ENCODE peak calls at places on chromosomes 13 and 19, in nine cellular contexts. One of them, this sample, is unnamed.

GRCh38 chr13:25192489-25192888 is 20.4 kb upstream of the AMER2 start:
- DNase-seq in skeletal muscle cell: no peak
- DNase-seq in memory B cell: no peak
- DNase-seq in left cardiac atrium: no peak
- DNase-seq in Kasumi-1: no peak
- DNase-seq in right lobe of liver: no peak
- DNase-seq in stimulated activated CD8-positive, alpha-beta memory T cell treated with anti-CD3 and anti-CD28 coated beads, Interleukin-7, amount 100 ng/mL, for 24 hours: no peak
- DNase-seq in NCI-H1105 treated with DMSO at 0.1 percent for 48 hours: no peak
- DNase-seq in NCI-H226: no peak
- DNase-seq in this sample: no peak

GRCh38 chr19:482186-483041 is 13.9 kb upstream of the MADCAM1 start:
- DNase-seq in right lobe of liver: no peak
- DNase-seq in NCI-H226: no peak
- DNase-seq in Kasumi-1: peak
- DNase-seq in memory B cell: no peak
- DNase-seq in skeletal muscle cell: no peak
- DNase-seq in left cardiac atrium: peak
- DNase-seq in NCI-H1105 treated with DMSO at 0.1 percent for 48 hours: no peak
- DNase-seq in stimulated activated CD8-positive, alpha-beta memory T cell treated with anti-CD3 and anti-CD28 coated beads, Interleukin-7, amount 100 ng/mL, for 24 hours: no peak
- DNase-seq in this sample: no peak

GRCh38 chr19:57570707-57571106 is 8.0 kb downstream of the ZNF416 start:
- DNase-seq in left cardiac atrium: no peak
- DNase-seq in NCI-H1105 treated with DMSO at 0.1 percent for 48 hours: no peak
- DNase-seq in stimulated activated CD8-positive, alpha-beta memory T cell treated with anti-CD3 and anti-CD28 coated beads, Interleukin-7, amount 100 ng/mL, for 24 hours: no peak
- DNase-seq in Kasumi-1: no peak
- DNase-seq in memory B cell: no peak
- DNase-seq in right lobe of liver: no peak
- DNase-seq in skeletal muscle cell: no peak
- DNase-seq in NCI-H226: no peak
- DNase-seq in this sample: no peak

GRCh38 chr13:87128006-87128405 is 543.2 kb upstream of the SLITRK5 start:
- DNase-seq in memory B cell: no peak
- DNase-seq in skeletal muscle cell: peak
- DNase-seq in NCI-H226: peak
- DNase-seq in left cardiac atrium: no peak
- DNase-seq in stimulated activated CD8-positive, alpha-beta memory T cell treated with anti-CD3 and anti-CD28 coated beads, Interleukin-7, amount 100 ng/mL, for 24 hours: no peak
- DNase-seq in right lobe of liver: no peak
- DNase-seq in Kasumi-1: no peak
- DNase-seq in NCI-H1105 treated with DMSO at 0.1 percent for 48 hours: peak
- DNase-seq in this sample: no peak

GRCh38 chr19:14164088-14164487 is 27.7 kb upstream of the ASF1B start:
- DNase-seq in skeletal muscle cell: no peak
- DNase-seq in left cardiac atrium: no peak
- DNase-seq in Kasumi-1: no peak
- DNase-seq in memory B cell: no peak
- DNase-seq in NCI-H1105 treated with DMSO at 0.1 percent for 48 hours: no peak
- DNase-seq in right lobe of liver: no peak
- DNase-seq in stimulated activated CD8-positive, alpha-beta memory T cell treated with anti-CD3 and anti-CD28 coated beads, Interleukin-7, amount 100 ng/mL, for 24 hours: no peak
- DNase-seq in NCI-H226: no peak
- DNase-seq in this sample: no peak

GRCh38 chr19:40662925-40663711 is 27.3 kb downstream of the NUMBL start:
- DNase-seq in NCI-H1105 treated with DMSO at 0.1 percent for 48 hours: peak
- DNase-seq in left cardiac atrium: peak
- DNase-seq in NCI-H226: peak
- DNase-seq in stimulated activated CD8-positive, alpha-beta memory T cell treated with anti-CD3 and anti-CD28 coated beads, Interleukin-7, amount 100 ng/mL, for 24 hours: peak
- DNase-seq in memory B cell: peak
- DNase-seq in Kasumi-1: peak
- DNase-seq in skeletal muscle cell: peak
- DNase-seq in right lobe of liver: peak
- DNase-seq in this sample: peak

GRCh38 chr13:74290324-74290773 is 156.1 kb upstream of the KLF12 start:
- DNase-seq in NCI-H226: peak
- DNase-seq in left cardiac atrium: no peak
- DNase-seq in NCI-H1105 treated with DMSO at 0.1 percent for 48 hours: peak
- DNase-seq in Kasumi-1: no peak
- DNase-seq in memory B cell: peak
- DNase-seq in stimulated activated CD8-positive, alpha-beta memory T cell treated with anti-CD3 and anti-CD28 coated beads, Interleukin-7, amount 100 ng/mL, for 24 hours: no peak
- DNase-seq in right lobe of liver: no peak
- DNase-seq in skeletal muscle cell: peak
- DNase-seq in this sample: no peak

GRCh38 chr13:33016414-33017409 is at the start of gene KL:
- DNase-seq in Kasumi-1: no peak
- DNase-seq in stimulated activated CD8-positive, alpha-beta memory T cell treated with anti-CD3 and anti-CD28 coated beads, Interleukin-7, amount 100 ng/mL, for 24 hours: no peak
- DNase-seq in skeletal muscle cell: no peak
- DNase-seq in NCI-H226: no peak
- DNase-seq in NCI-H1105 treated with DMSO at 0.1 percent for 48 hours: no peak
- DNase-seq in memory B cell: no peak
- DNase-seq in right lobe of liver: peak
- DNase-seq in left cardiac atrium: peak
- DNase-seq in this sample: peak

GRCh38 chr19:58296086-58296485 is 9.1 kb upstream of the ERVK3-1 start:
- DNase-seq in left cardiac atrium: no peak
- DNase-seq in skeletal muscle cell: no peak
- DNase-seq in Kasumi-1: no peak
- DNase-seq in NCI-H226: no peak
- DNase-seq in right lobe of liver: no peak
- DNase-seq in stimulated activated CD8-positive, alpha-beta memory T cell treated with anti-CD3 and anti-CD28 coated beads, Interleukin-7, amount 100 ng/mL, for 24 hours: no peak
- DNase-seq in NCI-H1105 treated with DMSO at 0.1 percent for 48 hours: no peak
- DNase-seq in memory B cell: no peak
- DNase-seq in this sample: no peak

GRCh38 chr13:100088648-100089601 is at the start of gene PCCA:
- DNase-seq in right lobe of liver: peak
- DNase-seq in NCI-H1105 treated with DMSO at 0.1 percent for 48 hours: peak
- DNase-seq in memory B cell: peak
- DNase-seq in left cardiac atrium: peak
- DNase-seq in skeletal muscle cell: peak
- DNase-seq in stimulated activated CD8-positive, alpha-beta memory T cell treated with anti-CD3 and anti-CD28 coated beads, Interleukin-7, amount 100 ng/mL, for 24 hours: peak
- DNase-seq in Kasumi-1: no peak
- DNase-seq in NCI-H226: peak
- DNase-seq in this sample: peak

GRCh38 chr13:44779085-44779484 is 203.0 kb upstream of the TSC22D1 start:
- DNase-seq in left cardiac atrium: no peak
- DNase-seq in right lobe of liver: no peak
- DNase-seq in stimulated activated CD8-positive, alpha-beta memory T cell treated with anti-CD3 and anti-CD28 coated beads, Interleukin-7, amount 100 ng/mL, for 24 hours: no peak
- DNase-seq in NCI-H1105 treated with DMSO at 0.1 percent for 48 hours: no peak
- DNase-seq in NCI-H226: no peak
- DNase-seq in memory B cell: no peak
- DNase-seq in Kasumi-1: no peak
- DNase-seq in skeletal muscle cell: no peak
- DNase-seq in this sample: no peak

GRCh38 chr13:111114362-111115050 is 604 bp upstream of the ARHGEF7 start:
- DNase-seq in stimulated activated CD8-positive, alpha-beta memory T cell treated with anti-CD3 and anti-CD28 coated beads, Interleukin-7, amount 100 ng/mL, for 24 hours: no peak
- DNase-seq in NCI-H1105 treated with DMSO at 0.1 percent for 48 hours: peak
- DNase-seq in left cardiac atrium: peak
- DNase-seq in memory B cell: peak
- DNase-seq in NCI-H226: no peak
- DNase-seq in Kasumi-1: no peak
- DNase-seq in skeletal muscle cell: no peak
- DNase-seq in right lobe of liver: peak
- DNase-seq in this sample: peak

GRCh38 chr13:31200636-31200970 is 828 bp downstream of the B3GLCT start:
- DNase-seq in NCI-H226: no peak
- DNase-seq in left cardiac atrium: peak
- DNase-seq in memory B cell: no peak
- DNase-seq in NCI-H1105 treated with DMSO at 0.1 percent for 48 hours: peak
- DNase-seq in stimulated activated CD8-positive, alpha-beta memory T cell treated with anti-CD3 and anti-CD28 coated beads, Interleukin-7, amount 100 ng/mL, for 24 hours: peak
- DNase-seq in Kasumi-1: peak
- DNase-seq in right lobe of liver: peak
- DNase-seq in skeletal muscle cell: no peak
- DNase-seq in this sample: peak

GRCh38 chr19:38650911-38651584 is 3.6 kb downstream of the ACTN4 start:
- DNase-seq in right lobe of liver: no peak
- DNase-seq in skeletal muscle cell: peak
- DNase-seq in left cardiac atrium: no peak
- DNase-seq in stimulated activated CD8-positive, alpha-beta memory T cell treated with anti-CD3 and anti-CD28 coated beads, Interleukin-7, amount 100 ng/mL, for 24 hours: no peak
- DNase-seq in memory B cell: no peak
- DNase-seq in Kasumi-1: no peak
- DNase-seq in NCI-H1105 treated with DMSO at 0.1 percent for 48 hours: no peak
- DNase-seq in NCI-H226: peak
- DNase-seq in this sample: no peak

GRCh38 chr19:53879145-53880037 is 2.6 kb upstream of the PRKCG start:
- DNase-seq in left cardiac atrium: peak
- DNase-seq in skeletal muscle cell: peak
- DNase-seq in stimulated activated CD8-positive, alpha-beta memory T cell treated with anti-CD3 and anti-CD28 coated beads, Interleukin-7, amount 100 ng/mL, for 24 hours: peak
- DNase-seq in Kasumi-1: peak
- DNase-seq in NCI-H1105 treated with DMSO at 0.1 percent for 48 hours: peak
- DNase-seq in NCI-H226: peak
- DNase-seq in right lobe of liver: peak
- DNase-seq in memory B cell: no peak
- DNase-seq in this sample: peak

GRCh38 chr13:30978981-30979956 is 46.8 kb downstream of the TEX26 start:
- DNase-seq in Kasumi-1: peak
- DNase-seq in NCI-H1105 treated with DMSO at 0.1 percent for 48 hours: peak
- DNase-seq in skeletal muscle cell: no peak
- DNase-seq in memory B cell: no peak
- DNase-seq in NCI-H226: no peak
- DNase-seq in right lobe of liver: peak
- DNase-seq in stimulated activated CD8-positive, alpha-beta memory T cell treated with anti-CD3 and anti-CD28 coated beads, Interleukin-7, amount 100 ng/mL, for 24 hours: peak
- DNase-seq in left cardiac atrium: peak
- DNase-seq in this sample: no peak

GRCh38 chr19:15398501-15399233 is 19.1 kb upstream of the AKAP8 start:
- DNase-seq in NCI-H226: no peak
- DNase-seq in stimulated activated CD8-positive, alpha-beta memory T cell treated with anti-CD3 and anti-CD28 coated beads, Interleukin-7, amount 100 ng/mL, for 24 hours: no peak
- DNase-seq in NCI-H1105 treated with DMSO at 0.1 percent for 48 hours: no peak
- DNase-seq in memory B cell: no peak
- DNase-seq in Kasumi-1: no peak
- DNase-seq in skeletal muscle cell: no peak
- DNase-seq in left cardiac atrium: no peak
- DNase-seq in right lobe of liver: no peak
- DNase-seq in this sample: no peak

GRCh38 chr13:20812890-20813289 is 39.1 kb upstream of the EEF1AKMT1 start:
- DNase-seq in right lobe of liver: no peak
- DNase-seq in skeletal muscle cell: no peak
- DNase-seq in left cardiac atrium: no peak
- DNase-seq in memory B cell: no peak
- DNase-seq in NCI-H226: no peak
- DNase-seq in NCI-H1105 treated with DMSO at 0.1 percent for 48 hours: no peak
- DNase-seq in stimulated activated CD8-positive, alpha-beta memory T cell treated with anti-CD3 and anti-CD28 coated beads, Interleukin-7, amount 100 ng/mL, for 24 hours: no peak
- DNase-seq in Kasumi-1: no peak
- DNase-seq in this sample: no peak

GRCh38 chr13:71540098-71540497 is 326.9 kb downstream of the DACH1 start:
- DNase-seq in left cardiac atrium: no peak
- DNase-seq in NCI-H226: no peak
- DNase-seq in NCI-H1105 treated with DMSO at 0.1 percent for 48 hours: peak
- DNase-seq in skeletal muscle cell: no peak
- DNase-seq in memory B cell: no peak
- DNase-seq in Kasumi-1: no peak
- DNase-seq in right lobe of liver: no peak
- DNase-seq in stimulated activated CD8-positive, alpha-beta memory T cell treated with anti-CD3 and anti-CD28 coated beads, Interleukin-7, amount 100 ng/mL, for 24 hours: no peak
- DNase-seq in this sample: no peak

GRCh38 chr13:112328936-112329335 is 47.2 kb upstream of the SPACA7 start:
- DNase-seq in NCI-H1105 treated with DMSO at 0.1 percent for 48 hours: no peak
- DNase-seq in NCI-H226: no peak
- DNase-seq in Kasumi-1: no peak
- DNase-seq in left cardiac atrium: no peak
- DNase-seq in stimulated activated CD8-positive, alpha-beta memory T cell treated with anti-CD3 and anti-CD28 coated beads, Interleukin-7, amount 100 ng/mL, for 24 hours: no peak
- DNase-seq in memory B cell: no peak
- DNase-seq in right lobe of liver: no peak
- DNase-seq in skeletal muscle cell: no peak
- DNase-seq in this sample: no peak

GRCh38 chr19:3880471-3881271 is at the start of gene ATCAY:
- DNase-seq in NCI-H226: no peak
- DNase-seq in Kasumi-1: no peak
- DNase-seq in NCI-H1105 treated with DMSO at 0.1 percent for 48 hours: peak
- DNase-seq in stimulated activated CD8-positive, alpha-beta memory T cell treated with anti-CD3 and anti-CD28 coated beads, Interleukin-7, amount 100 ng/mL, for 24 hours: no peak
- DNase-seq in skeletal muscle cell: no peak
- DNase-seq in left cardiac atrium: no peak
- DNase-seq in right lobe of liver: no peak
- DNase-seq in memory B cell: no peak
- DNase-seq in this sample: no peak

GRCh38 chr19:39941615-39942507 is 7.4 kb upstream of the FCGBP start:
- DNase-seq in skeletal muscle cell: peak
- DNase-seq in stimulated activated CD8-positive, alpha-beta memory T cell treated with anti-CD3 and anti-CD28 coated beads, Interleukin-7, amount 100 ng/mL, for 24 hours: no peak
- DNase-seq in left cardiac atrium: no peak
- DNase-seq in memory B cell: peak
- DNase-seq in Kasumi-1: peak
- DNase-seq in NCI-H1105 treated with DMSO at 0.1 percent for 48 hours: no peak
- DNase-seq in right lobe of liver: no peak
- DNase-seq in NCI-H226: no peak
- DNase-seq in this sample: no peak

GRCh38 chr19:47436712-47437401 is 17.5 kb upstream of the MEIS3 start:
- DNase-seq in NCI-H1105 treated with DMSO at 0.1 percent for 48 hours: peak
- DNase-seq in stimulated activated CD8-positive, alpha-beta memory T cell treated with anti-CD3 and anti-CD28 coated beads, Interleukin-7, amount 100 ng/mL, for 24 hours: peak
- DNase-seq in Kasumi-1: peak
- DNase-seq in NCI-H226: peak
- DNase-seq in skeletal muscle cell: no peak
- DNase-seq in memory B cell: peak
- DNase-seq in left cardiac atrium: peak
- DNase-seq in right lobe of liver: peak
- DNase-seq in this sample: peak

GRCh38 chr19:11204943-11205349 is 7.6 kb upstream of the KANK2 start:
- DNase-seq in stimulated activated CD8-positive, alpha-beta memory T cell treated with anti-CD3 and anti-CD28 coated beads, Interleukin-7, amount 100 ng/mL, for 24 hours: no peak
- DNase-seq in NCI-H226: peak
- DNase-seq in NCI-H1105 treated with DMSO at 0.1 percent for 48 hours: no peak
- DNase-seq in Kasumi-1: no peak
- DNase-seq in skeletal muscle cell: no peak
- DNase-seq in memory B cell: no peak
- DNase-seq in left cardiac atrium: peak
- DNase-seq in right lobe of liver: peak
- DNase-seq in this sample: peak

GRCh38 chr19:17616961-17617806 is 61.7 kb downstream of the COLGALT1 start:
- DNase-seq in skeletal muscle cell: no peak
- DNase-seq in right lobe of liver: no peak
- DNase-seq in stimulated activated CD8-positive, alpha-beta memory T cell treated with anti-CD3 and anti-CD28 coated beads, Interleukin-7, amount 100 ng/mL, for 24 hours: no peak
- DNase-seq in left cardiac atrium: no peak
- DNase-seq in NCI-H1105 treated with DMSO at 0.1 percent for 48 hours: no peak
- DNase-seq in NCI-H226: no peak
- DNase-seq in Kasumi-1: peak
- DNase-seq in memory B cell: no peak
- DNase-seq in this sample: no peak

GRCh38 chr13:45142440-45143345 is 22.4 kb downstream of the GTF2F2 start:
- DNase-seq in memory B cell: no peak
- DNase-seq in NCI-H226: no peak
- DNase-seq in left cardiac atrium: no peak
- DNase-seq in Kasumi-1: no peak
- DNase-seq in skeletal muscle cell: no peak
- DNase-seq in right lobe of liver: no peak
- DNase-seq in stimulated activated CD8-positive, alpha-beta memory T cell treated with anti-CD3 and anti-CD28 coated beads, Interleukin-7, amount 100 ng/mL, for 24 hours: no peak
- DNase-seq in NCI-H1105 treated with DMSO at 0.1 percent for 48 hours: no peak
- DNase-seq in this sample: no peak

GRCh38 chr19:39843919-39844793 is 2.0 kb downstream of the FBL start:
- DNase-seq in Kasumi-1: peak
- DNase-seq in NCI-H226: no peak
- DNase-seq in left cardiac atrium: no peak
- DNase-seq in memory B cell: peak
- DNase-seq in NCI-H1105 treated with DMSO at 0.1 percent for 48 hours: peak
- DNase-seq in right lobe of liver: no peak
- DNase-seq in stimulated activated CD8-positive, alpha-beta memory T cell treated with anti-CD3 and anti-CD28 coated beads, Interleukin-7, amount 100 ng/mL, for 24 hours: no peak
- DNase-seq in skeletal muscle cell: no peak
- DNase-seq in this sample: no peak

GRCh38 chr19:15331419-15332310 is 674 bp downstream of the BRD4 start:
- DNase-seq in stimulated activated CD8-positive, alpha-beta memory T cell treated with anti-CD3 and anti-CD28 coated beads, Interleukin-7, amount 100 ng/mL, for 24 hours: peak
- DNase-seq in memory B cell: peak
- DNase-seq in Kasumi-1: peak
- DNase-seq in right lobe of liver: peak
- DNase-seq in left cardiac atrium: peak
- DNase-seq in NCI-H1105 treated with DMSO at 0.1 percent for 48 hours: peak
- DNase-seq in NCI-H226: peak
- DNase-seq in skeletal muscle cell: no peak
- DNase-seq in this sample: peak

GRCh38 chr19:13817615-13818371 is 22.6 kb downstream of the ZSWIM4 start:
- DNase-seq in skeletal muscle cell: no peak
- DNase-seq in NCI-H1105 treated with DMSO at 0.1 percent for 48 hours: no peak
- DNase-seq in Kasumi-1: no peak
- DNase-seq in stimulated activated CD8-positive, alpha-beta memory T cell treated with anti-CD3 and anti-CD28 coated beads, Interleukin-7, amount 100 ng/mL, for 24 hours: no peak
- DNase-seq in right lobe of liver: peak
- DNase-seq in left cardiac atrium: peak
- DNase-seq in memory B cell: no peak
- DNase-seq in NCI-H226: no peak
- DNase-seq in this sample: peak

GRCh38 chr19:6801397-6802086 is 29.0 kb downstream of the VAV1 start:
- DNase-seq in right lobe of liver: peak
- DNase-seq in NCI-H226: peak
- DNase-seq in skeletal muscle cell: no peak
- DNase-seq in NCI-H1105 treated with DMSO at 0.1 percent for 48 hours: peak
- DNase-seq in stimulated activated CD8-positive, alpha-beta memory T cell treated with anti-CD3 and anti-CD28 coated beads, Interleukin-7, amount 100 ng/mL, for 24 hours: peak
- DNase-seq in Kasumi-1: peak
- DNase-seq in left cardiac atrium: peak
- DNase-seq in memory B cell: peak
- DNase-seq in this sample: peak

GRCh38 chr13:80757694-80758093 is 416.8 kb upstream of the SPRY2 start:
- DNase-seq in NCI-H1105 treated with DMSO at 0.1 percent for 48 hours: no peak
- DNase-seq in Kasumi-1: no peak
- DNase-seq in NCI-H226: no peak
- DNase-seq in stimulated activated CD8-positive, alpha-beta memory T cell treated with anti-CD3 and anti-CD28 coated beads, Interleukin-7, amount 100 ng/mL, for 24 hours: no peak
- DNase-seq in left cardiac atrium: no peak
- DNase-seq in right lobe of liver: no peak
- DNase-seq in skeletal muscle cell: no peak
- DNase-seq in memory B cell: no peak
- DNase-seq in this sample: no peak

This sample was measured in heart left ventricle.